ENCODE peak calls at places on chromosomes 12 and 14, in ten cellular contexts. E is body of pancreas, O is heart left ventricle, Z is transverse colon, I is mucosa of descending colon, K is stomach, G is right lobe of liver, U is SK-N-SH, N is esophagus squamous epithelium, C is GM23338. Y is an unnamed sample.

GRCh38 chr12:23628836-23629235 is 320.6 kb downstream of the SOX5 start:
- DNase-seq in E (no peak), O (no peak), I (no peak), Z (no peak), K (no peak), C (peak; percentile 16), U (no peak), G (no peak), N (no peak), Y (no peak)

GRCh38 chr12:111451649-111452129 is 46.0 kb downstream of the SH2B3 start:
- DNase-seq in O (no peak), Z (no peak), C (peak; percentile 52), U (peak; percentile 62), G (no peak), N (no peak), K (peak; percentile 9), I (no peak), E (no peak), Y (no peak)

GRCh38 chr14:32450919-32451675 is 122.0 kb downstream of the AKAP6 start:
- DNase-seq in G (no peak), Z (no peak), N (no peak), K (no peak), C (no peak), O (no peak), U (no peak), I (no peak), E (no peak), Y (no peak)

GRCh38 chr14:51210594-51210993 is 29.5 kb upstream of the TMX1 start:
- DNase-seq in O (no peak), C (no peak), E (no peak), U (no peak), K (no peak), G (no peak), Z (no peak), I (no peak), N (no peak), Y (no peak)

GRCh38 chr14:34137001-34137400 is 186.1 kb upstream of the EGLN3 start:
- DNase-seq in U (no peak), G (no peak), O (no peak), C (no peak), K (no peak), E (no peak), N (no peak), I (no peak), Z (no peak), Y (no peak)

GRCh38 chr12:26435005-26435404 is 239.6 kb downstream of the SSPN start:
- DNase-seq in Z (no peak), U (no peak), E (no peak), N (no peak), I (no peak), G (no peak), C (no peak), K (no peak), O (no peak), Y (no peak)

GRCh38 chr14:26081043-26081442 is 516.8 kb downstream of the NOVA1 start:
- DNase-seq in C (no peak), O (no peak), U (no peak), K (no peak), I (no peak), Z (no peak), N (no peak), G (no peak), E (no peak), Y (no peak)

GRCh38 chr14:57897148-57897547 is 31.3 kb upstream of the SLC35F4 start:
- DNase-seq in K (no peak), Z (no peak), U (no peak), G (no peak), O (no peak), N (no peak), C (no peak), E (no peak), I (no peak), Y (no peak)

GRCh38 chr12:23585782-23586163 is 363.7 kb downstream of the SOX5 start:
- DNase-seq in N (no peak), E (no peak), K (no peak), I (no peak), C (peak; percentile 98), G (no peak), O (no peak), U (no peak), Z (no peak), Y (no peak)

GRCh38 chr12:59834659-59835474 is 239.0 kb downstream of the SLC16A7 start:
- DNase-seq in U (peak; percentile 9), C (peak; percentile 75), I (no peak), N (no peak), Z (no peak), K (no peak), E (no peak), G (no peak), O (no peak), Y (no peak)

GRCh38 chr12:32021346-32021773 is 62.1 kb downstream of the RESF1 start:
- DNase-seq in I (no peak), K (no peak), N (no peak), E (no peak), Z (no peak), U (no peak), O (no peak), C (no peak), G (no peak), Y (no peak)

DNA sequence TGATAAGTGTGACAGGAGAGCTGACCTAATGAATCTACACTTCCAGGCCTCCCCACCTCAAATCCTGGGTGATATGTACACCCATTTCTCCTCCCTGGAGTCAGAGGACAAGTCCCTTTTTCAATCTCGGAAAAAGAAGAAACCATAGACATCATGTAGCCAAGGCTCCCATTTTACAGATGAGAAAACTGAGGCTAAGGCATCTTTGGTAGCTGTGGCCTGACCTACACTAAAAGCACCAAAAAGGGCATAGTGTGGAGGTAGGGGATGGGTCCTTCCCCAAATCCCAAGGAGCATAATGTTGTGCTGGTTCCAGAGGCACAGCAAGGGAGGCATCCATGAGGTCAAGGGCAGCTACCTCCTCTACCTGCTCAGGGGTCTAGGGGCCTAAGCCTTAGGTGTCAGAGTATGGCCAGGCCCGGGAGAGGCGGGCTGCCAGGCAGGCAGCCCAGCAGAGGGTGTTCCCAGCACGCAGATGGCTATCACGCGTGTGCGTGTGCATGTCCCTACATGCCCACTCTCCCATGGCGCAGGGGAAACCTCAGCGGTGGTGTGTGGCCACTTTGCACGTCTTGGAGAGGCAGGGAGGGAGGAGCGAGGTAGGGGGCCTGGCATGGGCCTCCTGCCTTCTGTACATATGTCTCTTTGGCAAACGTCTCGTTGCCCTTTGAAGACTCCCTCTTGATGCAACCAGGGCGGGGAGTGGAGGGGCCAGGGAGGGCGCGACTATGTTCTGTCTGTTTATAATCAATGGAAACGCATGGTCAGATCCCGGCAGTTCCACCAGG is 2.5 kb downstream of the PGF start:
- DNase-seq in O (no peak), U (no peak), Z (no peak), E (no peak), C (no peak), N (no peak), I (no peak), G (no peak), K (no peak), Y (no peak)
- H3K36me3 ChIP-seq in O (no peaks in the 10 kb centered on the region), U (no peaks in the 10 kb centered on the region), Z (no peaks in the 10 kb centered on the region), E (no peaks in the 10 kb centered on the region), C (no peaks in the 10 kb centered on the region), N (peaks cover 7% of the 10 kb centered on the region), I (no peaks in the 10 kb centered on the region), G (no peaks in the 10 kb centered on the region), K (no peaks in the 10 kb centered on the region), Y (no peaks in the 10 kb centered on the region)

GRCh38 chr12:30970559-30971202 is 44.1 kb downstream of the TSPAN11 start:
- DNase-seq in O (no peak), G (no peak), C (no peak), N (no peak), I (peak; percentile 21), E (no peak), Z (no peak), U (peak; percentile 77), K (no peak), Y (peak; percentile 22)

GRCh38 chr12:30969606-30970395 is 43.3 kb downstream of the TSPAN11 start:
- DNase-seq in E (no peak), K (no peak), N (no peak), G (no peak), U (no peak), Z (no peak), C (no peak), I (peak; percentile 3), O (no peak), Y (no peak)

GRCh38 chr12:30969006-30969405 is 42.5 kb downstream of the TSPAN11 start:
- DNase-seq in C (no peak), G (no peak), E (no peak), K (no peak), O (no peak), N (no peak), I (peak; percentile 4), Z (no peak), U (no peak), Y (no peak)

GRCh38 chr12:30967026-30967425 is 40.5 kb downstream of the TSPAN11 start:
- DNase-seq in C (no peak), I (no peak), U (no peak), E (no peak), Z (no peak), K (no peak), N (no peak), G (no peak), O (no peak), Y (no peak)

GRCh38 chr12:30968211-30968610 is 41.7 kb downstream of the TSPAN11 start:
- DNase-seq in E (no peak), C (no peak), G (no peak), Z (no peak), K (no peak), I (peak; percentile 5), O (peak; percentile 80), N (no peak), U (no peak), Y (no peak)
- TF ChIP-seq CTCF in E (no peak), C (no peak), G (no peak), Z (no peak), K (no peak), I (no peak), O (no peak), N (no peak), U (no peak), Y (no peak)

GRCh38 chr14:81256289-81256960 is 35.7 kb upstream of the GTF2A1 start:
- DNase-seq in G (no peak), I (no peak), N (no peak), K (no peak), O (no peak), U (no peak), Z (no peak), E (no peak), C (no peak), Y (no peak)
- H3K4me3 ChIP-seq in G (no peak overlapping the region), I (no peak overlapping the region), N (no peak overlapping the region), K (no peak overlapping the region), O (no peak overlapping the region), U (no peak overlapping the region), Z (no peak overlapping the region), E (no peak overlapping the region), C (no peak overlapping the region), Y (no peak overlapping the region)

DNA sequence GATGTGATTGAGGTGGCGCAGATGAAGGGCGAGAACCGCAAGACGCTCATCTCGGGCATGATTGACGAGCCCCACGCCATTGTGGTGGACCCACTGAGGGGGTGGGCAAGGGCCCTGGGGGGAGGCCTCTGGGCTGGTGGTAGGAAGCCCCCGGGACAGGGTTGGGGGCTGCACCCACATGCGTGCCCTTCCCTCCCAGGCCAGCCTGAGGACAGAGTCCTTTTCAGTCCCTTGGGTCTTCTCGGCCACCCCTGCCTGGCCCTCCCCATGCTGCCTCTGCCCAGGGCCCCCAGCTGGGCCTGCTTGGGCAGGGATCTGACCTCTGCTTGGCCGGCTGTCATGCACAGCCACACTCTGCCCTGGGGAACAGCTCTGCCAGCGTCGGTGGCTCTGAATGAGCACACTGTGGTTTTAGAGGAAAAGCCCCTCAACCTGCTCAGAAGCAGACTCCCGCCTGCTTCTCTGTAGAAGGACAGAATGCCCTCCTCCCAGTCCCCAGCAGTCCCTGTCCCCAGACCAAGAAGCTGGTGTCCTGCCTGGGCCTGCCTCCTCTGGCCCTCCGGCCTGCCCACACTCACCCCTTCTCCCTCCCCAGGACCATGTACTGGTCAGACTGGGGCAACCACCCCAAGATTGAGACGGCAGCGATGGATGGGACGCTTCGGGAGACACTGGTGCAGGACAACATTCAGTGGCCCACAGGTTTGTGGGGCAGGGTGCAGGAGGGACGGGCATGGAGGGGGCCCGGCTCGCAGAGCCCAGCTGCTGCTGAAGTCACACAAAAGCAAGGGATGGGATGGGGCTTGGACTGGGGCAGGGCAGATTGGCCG is 8.3 kb upstream of the NXPH4 start:
- DNase-seq in C (no peak), U (no peak), K (no peak), N (no peak), G (no peak), Z (no peak), E (no peak), O (peak; percentile 27), I (no peak), Y (no peak)
- H3K36me3 ChIP-seq in C (peaks cover 12% of the 10 kb centered on the region), U (peaks cover 5% of the 10 kb centered on the region), K (peaks cover 45% of the 10 kb centered on the region), N (peaks cover 97% of the 10 kb centered on the region), G (peaks cover 82% of the 10 kb centered on the region), Z (no peaks in the 10 kb centered on the region), E (peaks cover 2% of the 10 kb centered on the region), O (peaks cover 66% of the 10 kb centered on the region), I (no peaks in the 10 kb centered on the region), Y (peaks cover 82% of the 10 kb centered on the region)